ENCODE peak calls at places on chromosomes 1 and 21, in four cellular contexts. B is HCT116, V is body of pancreas, I is IMR-90. M is an unnamed sample.

GRCh38 chr1:203291201-203292096 is 13.9 kb upstream of the BTG2 start:
- DNase-seq in B (no peak), V (peak), I (no peak), M (no peak)

GRCh38 chr1:7422081-7422480 is 349.0 kb upstream of the VAMP3 start:
- DNase-seq in I (no peak), B (no peak), V (no peak), M (no peak)

GRCh38 chr1:165632152-165632469 is 1.1 kb downstream of the MGST3 start:
- DNase-seq in V (no peak), I (no peak), B (no peak), M (no peak)

GRCh38 chr1:206895837-206896242 is 1.4 kb upstream of the IL24 start:
- DNase-seq in B (no peak), I (peak), V (peak), M (no peak)

GRCh38 chr1:1173793-1174415 is at the start of gene TTLL10:
- DNase-seq in B (no peak), V (no peak), I (no peak), M (no peak)

GRCh38 chr1:198117267-198117666 is 39.5 kb upstream of the NEK7 start:
- DNase-seq in B (no peak), V (no peak), I (no peak), M (no peak)

GRCh38 chr1:36170643-36171412 is 14.9 kb downstream of the MAP7D1 start:
- DNase-seq in I (no peak), B (no peak), V (no peak), M (no peak)

GRCh38 chr21:43721939-43722338 is 3.0 kb downstream of the PDXK start:
- DNase-seq in B (no peak), V (no peak), I (no peak), M (no peak)

GRCh38 chr1:242525769-242526168 is 1.3 kb upstream of the PLD5 start:
- DNase-seq in V (no peak), B (no peak), I (no peak), M (no peak)

GRCh38 chr1:10900691-10901090 is 104.2 kb upstream of the CASZ1 start:
- DNase-seq in V (no peak), B (no peak), I (no peak), M (no peak)

GRCh38 chr1:151047591-151047924 is at the start of gene C1orf56:
- DNase-seq in I (peak), V (peak), B (no peak), M (peak)

GRCh38 chr1:23446644-23447310 is 22.2 kb upstream of the TCEA3 start:
- DNase-seq in V (no peak), B (no peak), I (no peak), M (no peak)

GRCh38 chr1:19257178-19257914 is 5.7 kb downstream of the MRTO4 start:
- DNase-seq in B (no peak), I (no peak), V (no peak), M (peak)

GRCh38 chr1:186518395-186518794 is 57.5 kb upstream of the PDC start:
- DNase-seq in I (no peak), V (no peak), B (no peak), M (no peak)

GRCh38 chr1:156448134-156448967 is 52.2 kb downstream of the MEF2D start:
- DNase-seq in B (no peak), I (no peak), V (no peak), M (no peak)

GRCh38 chr1:165886988-165887387 is 59.6 kb downstream of the UCK2 start:
- DNase-seq in B (no peak), V (no peak), I (no peak), M (no peak)

GRCh38 chr1:244967159-244967558 is 102.8 kb upstream of the HNRNPU start:
- DNase-seq in I (no peak), B (no peak), V (no peak), M (no peak)

GRCh38 chr1:9302745-9303524 is 10.2 kb downstream of the SPSB1 start:
- DNase-seq in I (peak), V (no peak), B (peak), M (no peak)

GRCh38 chr1:59857679-59858354 is 43.1 kb downstream of the HOOK1 start:
- DNase-seq in I (no peak), B (no peak), V (no peak), M (no peak)

GRCh38 chr1:66944330-66945274 is 19.8 kb downstream of the MIER1 start:
- DNase-seq in B (peak), I (peak), V (peak), M (no peak)

GRCh38 chr1:8314346-8315280 is 3.3 kb upstream of the SLC45A1 start:
- DNase-seq in V (peak), I (peak), B (peak), M (peak)

GRCh38 chr1:67446893-67447292 is 16.7 kb upstream of the SERBP1 start:
- DNase-seq in V (no peak), B (no peak), I (no peak), M (no peak)

GRCh38 chr1:101219919-101220695 is 16.7 kb upstream of the S1PR1 start:
- DNase-seq in V (no peak), B (no peak), I (no peak), M (no peak)

GRCh38 chr1:28172690-28173150 is 3.8 kb downstream of the PTAFR start:
- DNase-seq in V (peak), I (no peak), B (no peak), M (no peak)

GRCh38 chr1:87284456-87285240 is 44.0 kb upstream of the LMO4 start:
- DNase-seq in V (no peak), I (peak), B (no peak), M (peak)

GRCh38 chr1:233794863-233795262 is 109.6 kb upstream of the SLC35F3 start:
- DNase-seq in B (no peak), I (no peak), V (no peak), M (no peak)

GRCh38 chr1:228214921-228215662 is 7.2 kb downstream of the OBSCN start:
- DNase-seq in B (no peak), I (no peak), V (no peak), M (no peak)

GRCh38 chr1:157233131-157233530 is 94.9 kb upstream of the ETV3 start:
- DNase-seq in V (no peak), I (no peak), B (no peak), M (no peak)

GRCh38 chr1:2298685-2299673 is 70.9 kb downstream of the SKI start:
- DNase-seq in B (no peak), V (no peak), I (no peak), M (no peak)

GRCh38 chr1:972726-973458 is 6.6 kb downstream of the PLEKHN1 start:
- DNase-seq in B (no peak), V (no peak), I (no peak), M (no peak)

GRCh38 chr1:195590649-195591048 is 1017.6 kb downstream of the KCNT2 start:
- DNase-seq in B (no peak), I (peak), V (no peak), M (no peak)

GRCh38 chr1:71304125-71304524 is 223.3 kb upstream of the ZRANB2 start:
- DNase-seq in V (no peak), I (no peak), B (no peak), M (no peak)
- TF ChIP-seq POLR2A in V (no peak), I (no peak), B (no peak), M (no peak)

GRCh38 chr21:45295576-45296365 is 8.1 kb upstream of the POFUT2 start:
- DNase-seq in V (no peak), B (no peak), I (peak), M (no peak)

GRCh38 chr21:45296638-45297037 is 8.9 kb upstream of the POFUT2 start:
- DNase-seq in V (no peak), I (no peak), B (no peak), M (no peak)

GRCh38 chr21:45293214-45293725 is 5.6 kb upstream of the POFUT2 start:
- DNase-seq in V (no peak), I (no peak), B (no peak), M (no peak)

GRCh38 chr21:45293726-45294401 is 6.2 kb upstream of the POFUT2 start:
- DNase-seq in V (no peak), B (no peak), I (no peak), M (no peak)

GRCh38 chr21:45294509-45295291 is 7.0 kb upstream of the POFUT2 start:
- DNase-seq in V (peak), B (no peak), I (peak), M (no peak)
- TF ChIP-seq POLR2A in V (no peak), B (no peak), I (peak), M (no peak)

GRCh38 chr21:34887729-34888568 is 161.2 kb downstream of the RUNX1 start:
- DNase-seq in I (peak), B (no peak), V (peak), M (peak)
- TF ChIP-seq POLR2A in I (peak), B (no peak), V (no peak), M (no peak)

DNA sequence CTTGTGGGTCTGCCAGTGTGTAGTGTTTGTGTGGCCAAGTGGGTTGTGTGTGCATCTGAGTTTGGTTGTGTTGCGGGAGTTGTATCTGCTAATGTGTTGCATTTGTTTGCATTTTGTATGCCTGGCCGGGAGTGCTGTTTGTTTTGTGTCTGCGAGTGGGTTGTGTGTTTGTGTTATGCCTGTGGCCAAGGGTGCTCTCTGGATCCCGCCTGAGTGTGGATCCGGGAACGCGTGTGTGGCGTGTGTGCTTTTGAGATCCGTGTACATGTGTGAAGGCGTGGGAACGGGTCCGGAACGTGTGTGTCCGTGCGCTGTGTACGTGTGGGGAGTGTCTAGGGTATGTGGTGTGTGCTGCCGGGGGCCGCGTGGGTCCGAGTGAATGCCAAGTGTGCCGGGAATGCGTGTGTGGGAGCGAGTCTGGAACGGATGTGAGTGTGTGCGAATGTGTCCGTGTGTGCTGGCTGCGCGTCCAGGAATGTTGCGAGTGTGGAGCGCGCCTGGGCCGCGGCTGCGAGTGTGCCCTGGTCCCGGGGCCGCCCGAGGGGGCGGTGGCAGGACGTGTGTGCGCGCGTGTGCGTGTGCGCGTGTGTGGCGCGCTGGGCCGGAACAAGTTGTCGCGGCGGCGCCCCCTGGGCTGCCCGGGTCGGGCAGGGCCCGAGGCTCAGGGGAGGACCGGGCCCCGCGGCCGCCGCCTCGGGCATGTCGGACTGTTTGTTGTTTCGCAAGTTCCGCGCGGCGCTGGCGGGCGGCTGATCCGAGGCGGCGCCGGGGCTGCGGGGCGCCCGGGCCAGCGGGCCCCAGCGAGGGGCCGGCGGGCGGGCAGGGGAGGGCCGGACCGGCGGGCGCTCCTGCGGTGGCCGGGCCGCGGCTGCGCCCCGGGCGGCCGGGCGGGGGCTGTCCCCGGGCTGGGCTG is 927 bp downstream of the PTPRU start:
- DNase-seq in V (peak), I (peak), B (no peak), M (peak)
- TF ChIP-seq POLR2A in V (peak), I (no peak), B (no peak), M (no peak)

DNA sequence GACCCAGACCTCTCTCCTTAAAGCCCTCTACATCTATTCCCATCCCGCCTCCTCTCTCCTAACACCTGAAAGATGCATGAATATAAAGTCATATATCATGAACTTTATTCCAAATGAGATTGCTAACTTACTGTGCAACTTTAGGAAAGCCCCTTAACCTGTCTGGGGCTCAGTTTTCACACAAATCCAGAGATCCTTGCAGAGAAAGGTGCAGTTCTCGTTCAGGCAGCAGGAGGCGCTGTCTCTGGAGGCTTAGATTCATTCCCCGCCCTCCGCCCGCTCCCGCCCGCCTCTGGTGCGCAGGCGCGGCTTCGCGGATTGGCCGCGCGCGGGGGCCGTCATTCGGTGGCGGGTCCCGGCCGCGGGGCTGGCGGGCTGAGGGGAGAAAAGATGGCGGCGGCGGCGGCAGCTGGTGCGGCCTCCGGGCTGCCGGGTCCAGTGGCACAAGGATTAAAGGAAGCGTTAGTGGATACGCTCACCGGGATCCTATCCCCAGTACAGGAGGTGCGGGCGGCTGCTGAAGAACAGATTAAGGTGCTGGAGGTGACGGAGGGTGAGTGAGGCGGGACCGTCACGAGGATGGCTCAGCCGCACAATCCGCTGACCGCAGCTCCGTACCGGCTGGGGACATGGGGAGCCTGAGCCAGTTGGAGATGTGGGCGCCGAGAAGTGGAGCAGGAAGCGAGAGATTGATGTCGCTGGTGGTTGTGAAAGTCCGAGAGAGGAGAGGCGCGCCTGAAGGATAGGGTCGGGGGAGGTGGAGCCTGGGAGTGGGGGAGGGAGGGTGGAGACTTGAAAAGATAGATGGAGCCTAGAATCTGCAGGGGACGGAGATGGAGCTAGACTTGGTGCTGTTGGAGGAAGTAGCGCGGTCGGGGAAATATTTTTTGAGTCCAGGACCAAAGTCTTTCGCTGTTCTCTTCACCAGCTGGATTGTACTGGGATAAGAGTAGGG is at the start of gene IPO9:
- DNase-seq in I (peak), B (peak), V (peak), M (peak)
- TF ChIP-seq POLR2A in I (peak), B (peak), V (peak), M (peak)

GRCh38 chr1:37691497-37692077 is 729 bp upstream of the CDCA8 start:
- DNase-seq in V (peak), B (peak), I (peak), M (peak)
- TF ChIP-seq POLR2A in V (no peak), B (no peak), I (no peak), M (no peak)

GRCh38 chr1:190098756-190099155 is 378.9 kb downstream of the BRINP3 start:
- DNase-seq in B (no peak), I (no peak), V (no peak), M (no peak)
- TF ChIP-seq POLR2A in B (no peak), I (no peak), V (no peak), M (no peak)

GRCh38 chr1:116375165-116375883 is 2.3 kb downstream of the ATP1A1 start:
- DNase-seq in V (no peak), B (no peak), I (no peak), M (peak)
- TF ChIP-seq POLR2A in V (no peak), B (no peak), I (no peak), M (no peak)